ENCODE peak calls at places on chromosome X, in six cellular contexts. Y is caudate nucleus, K is NCI-H524 treated with DMSO at 0.1 percent for 48 hours, M is choroid plexus epithelial cell, N is ELR, P is retina. O is an unnamed sample.

GRCh38 chrX:80285131-80285773 is 135.0 kb upstream of the TENT5D start:
- DNase-seq in Y (no peak), K (no peak), M (no peak), N (peak; percentile 1), P (peak; percentile 12), O (no peak)

GRCh38 chrX:69065451-69065850 is 99.8 kb downstream of the PJA1 start:
- DNase-seq in Y (no peak), K (peak; percentile 40), M (peak; percentile 24), N (peak; percentile 34), P (no peak), O (no peak)

GRCh38 chrX:70504772-70505450 is 60.3 kb downstream of the DLG3 start:
- DNase-seq in Y (no peak), K (no peak), M (no peak), N (no peak), P (no peak), O (no peak)

GRCh38 chrX:141278306-141278705 is 36.0 kb upstream of the SPANXC start:
- DNase-seq in Y (no peak), K (peak; percentile 3), M (peak; percentile 36), N (peak; percentile 53), P (peak; percentile 6), O (peak; percentile 23)

GRCh38 chrX:40148189-40148438 is 50.4 kb upstream of the BCOR start:
- DNase-seq in Y (no peak), K (no peak), M (no peak), N (no peak), P (no peak), O (no peak)

GRCh38 chrX:65644621-65645287 is 22.7 kb upstream of the MSN start:
- DNase-seq in Y (no peak), K (no peak), M (peak; percentile 74), N (peak; percentile 78), P (no peak), O (peak; percentile 81)

GRCh38 chrX:41478397-41478911 is 31.3 kb downstream of the NYX start:
- DNase-seq in Y (peak; percentile 22), K (no peak), M (peak; percentile 13), N (no peak), P (no peak), O (no peak)

GRCh38 chrX:18146954-18147353 is 73.7 kb downstream of the BEND2 start:
- DNase-seq in Y (no peak), K (no peak), M (peak; percentile 6), N (peak; percentile 18), P (no peak), O (peak; percentile 2)

GRCh38 chrX:30610050-30610449 is 32.5 kb upstream of the TASL start:
- DNase-seq in Y (no peak), K (no peak), M (no peak), N (no peak), P (no peak), O (no peak)

GRCh38 chrX:36414056-36414455 is 494.5 kb downstream of the CFAP47 start:
- DNase-seq in Y (no peak), K (no peak), M (peak; percentile 41), N (no peak), P (no peak), O (peak; percentile 23)

GRCh38 chrX:34656842-34657780 is at the start of gene TMEM47:
- DNase-seq in Y (peak; percentile 55), K (peak; percentile 2), M (peak; percentile 66), N (peak; percentile 75), P (peak; percentile 82), O (peak; percentile 77)

GRCh38 chrX:16765618-16766017 is 20.6 kb upstream of the TXLNG start:
- DNase-seq in Y (no peak), K (no peak), M (no peak), N (no peak), P (no peak), O (no peak)

GRCh38 chrX:27085346-27085745 is 377.8 kb downstream of the PPP4R3C start:
- DNase-seq in Y (no peak), K (no peak), M (no peak), N (no peak), P (no peak), O (no peak)

GRCh38 chrX:14864626-14865025 is 8.2 kb downstream of the FANCB start:
- DNase-seq in Y (no peak), K (no peak), M (peak; percentile 33), N (peak; percentile 52), P (no peak), O (peak; percentile 62)

GRCh38 chrX:49310371-49310770 is 6.9 kb downstream of the GAGE10 start:
- DNase-seq in Y (no peak), K (no peak), M (no peak), N (no peak), P (peak; percentile 21), O (no peak)

GRCh38 chrX:9341305-9342201 is 123.3 kb upstream of the TBL1X start:
- DNase-seq in Y (no peak), K (no peak), M (peak; percentile 76), N (peak; percentile 64), P (peak; percentile 38), O (peak; percentile 60)

GRCh38 chrX:72045552-72046277 is 86.0 kb downstream of the RTL5 start:
- DNase-seq in Y (no peak), K (peak; percentile 68), M (peak; percentile 48), N (no peak), P (no peak), O (no peak)

GRCh38 chrX:641671-642435 is 11.3 kb downstream of the SHOX start:
- DNase-seq in Y (no peak), K (no peak), M (no peak), N (no peak), P (no peak), O (no peak)

GRCh38 chrX:24956828-24957227 is 58.9 kb downstream of the ARX start:
- DNase-seq in Y (no peak), K (no peak), M (peak; percentile 3), N (peak; percentile 15), P (no peak), O (peak; percentile 14)